ENCODE peak calls at places on chromosomes 13 and 19, in seven cellular contexts. One of them, this sample, is unnamed.

GRCh38 chr13:109700176-109700575 is 86.2 kb downstream of the IRS2 start:
- DNase-seq in LHCN-M2: peak
- DNase-seq in lower leg skin: peak
- DNase-seq in NCI-H1105: peak
- DNase-seq in neural progenitor cell: no peak
- DNase-seq in tibial artery: peak
- DNase-seq in putamen: peak
- DNase-seq in this sample: peak

GRCh38 chr13:50390503-50391248 is 375.4 kb downstream of the KCNRG start:
- DNase-seq in neural progenitor cell: no peak
- DNase-seq in LHCN-M2: no peak
- DNase-seq in tibial artery: no peak
- DNase-seq in putamen: no peak
- DNase-seq in NCI-H1105: no peak
- DNase-seq in lower leg skin: no peak
- DNase-seq in this sample: no peak

GRCh38 chr19:19214892-19215291 is 3.1 kb downstream of the NCAN start:
- DNase-seq in NCI-H1105: no peak
- DNase-seq in lower leg skin: no peak
- DNase-seq in tibial artery: no peak
- DNase-seq in putamen: no peak
- DNase-seq in neural progenitor cell: peak
- DNase-seq in LHCN-M2: peak
- DNase-seq in this sample: no peak

GRCh38 chr13:40116008-40116407 is 460.5 kb downstream of the COG6 start:
- DNase-seq in tibial artery: no peak
- DNase-seq in LHCN-M2: peak
- DNase-seq in lower leg skin: peak
- DNase-seq in NCI-H1105: no peak
- DNase-seq in neural progenitor cell: no peak
- DNase-seq in putamen: no peak
- DNase-seq in this sample: no peak

GRCh38 chr19:46365561-46365960 is 18.7 kb downstream of the PPP5C start:
- DNase-seq in tibial artery: no peak
- DNase-seq in neural progenitor cell: peak
- DNase-seq in LHCN-M2: no peak
- DNase-seq in lower leg skin: no peak
- DNase-seq in NCI-H1105: no peak
- DNase-seq in putamen: no peak
- DNase-seq in this sample: no peak

GRCh38 chr19:29287061-29287460 is 74.1 kb upstream of the UQCRFS1 start:
- DNase-seq in NCI-H1105: peak
- DNase-seq in putamen: no peak
- DNase-seq in tibial artery: no peak
- DNase-seq in LHCN-M2: no peak
- DNase-seq in neural progenitor cell: no peak
- DNase-seq in lower leg skin: no peak
- DNase-seq in this sample: peak

GRCh38 chr19:29375429-29376093 is 150.2 kb upstream of the VSTM2B start:
- DNase-seq in tibial artery: no peak
- DNase-seq in neural progenitor cell: no peak
- DNase-seq in lower leg skin: peak
- DNase-seq in putamen: no peak
- DNase-seq in NCI-H1105: no peak
- DNase-seq in LHCN-M2: no peak
- DNase-seq in this sample: peak

GRCh38 chr19:1093330-1093729 is 1.8 kb downstream of the POLR2E start:
- DNase-seq in putamen: no peak
- DNase-seq in neural progenitor cell: no peak
- DNase-seq in lower leg skin: no peak
- DNase-seq in LHCN-M2: no peak
- DNase-seq in tibial artery: no peak
- DNase-seq in NCI-H1105: no peak
- DNase-seq in this sample: no peak

GRCh38 chr19:58274771-58275199 is 4.0 kb upstream of the ZNF8 start:
- DNase-seq in LHCN-M2: peak
- DNase-seq in lower leg skin: no peak
- DNase-seq in putamen: no peak
- DNase-seq in tibial artery: no peak
- DNase-seq in NCI-H1105: no peak
- DNase-seq in neural progenitor cell: no peak
- DNase-seq in this sample: no peak

GRCh38 chr19:33399745-33400681 is 26.5 kb downstream of the CEBPG start:
- DNase-seq in LHCN-M2: no peak
- DNase-seq in NCI-H1105: no peak
- DNase-seq in tibial artery: peak
- DNase-seq in putamen: no peak
- DNase-seq in neural progenitor cell: no peak
- DNase-seq in lower leg skin: no peak
- DNase-seq in this sample: no peak

GRCh38 chr13:76512676-76513277 is 373.4 kb downstream of the KCTD12 start:
- DNase-seq in tibial artery: no peak
- DNase-seq in putamen: no peak
- DNase-seq in LHCN-M2: peak
- DNase-seq in neural progenitor cell: no peak
- DNase-seq in NCI-H1105: no peak
- DNase-seq in lower leg skin: no peak
- DNase-seq in this sample: no peak

GRCh38 chr19:731000-731399 is 19.9 kb upstream of the MISP start:
- DNase-seq in NCI-H1105: no peak
- DNase-seq in tibial artery: no peak
- DNase-seq in lower leg skin: no peak
- DNase-seq in putamen: no peak
- DNase-seq in neural progenitor cell: no peak
- DNase-seq in LHCN-M2: no peak
- DNase-seq in this sample: peak

GRCh38 chr19:18894254-18895037 is 1.5 kb downstream of the CERS1 start:
- DNase-seq in putamen: peak
- DNase-seq in NCI-H1105: peak
- DNase-seq in neural progenitor cell: peak
- DNase-seq in LHCN-M2: peak
- DNase-seq in tibial artery: no peak
- DNase-seq in lower leg skin: no peak
- DNase-seq in this sample: no peak

GRCh38 chr13:98075048-98075447 is 67.8 kb upstream of the FARP1 start:
- DNase-seq in tibial artery: no peak
- DNase-seq in LHCN-M2: no peak
- DNase-seq in neural progenitor cell: no peak
- DNase-seq in putamen: no peak
- DNase-seq in lower leg skin: no peak
- DNase-seq in NCI-H1105: no peak
- DNase-seq in this sample: no peak

GRCh38 chr19:49651029-49651825 is 9.2 kb downstream of the SCAF1 start:
- DNase-seq in putamen: no peak
- DNase-seq in LHCN-M2: no peak
- DNase-seq in NCI-H1105: no peak
- DNase-seq in lower leg skin: no peak
- DNase-seq in tibial artery: no peak
- DNase-seq in neural progenitor cell: no peak
- DNase-seq in this sample: peak

GRCh38 chr13:52127783-52128702 is 830 bp downstream of the NEK5 start:
- DNase-seq in tibial artery: peak
- DNase-seq in lower leg skin: peak
- DNase-seq in neural progenitor cell: peak
- DNase-seq in NCI-H1105: peak
- DNase-seq in LHCN-M2: peak
- DNase-seq in putamen: peak
- DNase-seq in this sample: peak

GRCh38 chr19:57689750-57690149 is 8.0 kb downstream of the ZNF551 start:
- DNase-seq in neural progenitor cell: no peak
- DNase-seq in lower leg skin: no peak
- DNase-seq in LHCN-M2: no peak
- DNase-seq in tibial artery: no peak
- DNase-seq in NCI-H1105: no peak
- DNase-seq in putamen: no peak
- DNase-seq in this sample: no peak

GRCh38 chr19:11578342-11579142 is 1.1 kb upstream of the ACP5 start:
- DNase-seq in NCI-H1105: no peak
- DNase-seq in neural progenitor cell: peak
- DNase-seq in LHCN-M2: peak
- DNase-seq in putamen: no peak
- DNase-seq in lower leg skin: peak
- DNase-seq in tibial artery: peak
- DNase-seq in this sample: peak

GRCh38 chr13:67217914-67218313 is 12.2 kb downstream of the PCDH9 start:
- DNase-seq in neural progenitor cell: no peak
- DNase-seq in tibial artery: no peak
- DNase-seq in LHCN-M2: no peak
- DNase-seq in lower leg skin: no peak
- DNase-seq in NCI-H1105: no peak
- DNase-seq in putamen: no peak
- DNase-seq in this sample: no peak

GRCh38 chr13:97468331-97468730 is 34.4 kb downstream of the RAP2A start:
- DNase-seq in putamen: peak
- DNase-seq in NCI-H1105: no peak
- DNase-seq in lower leg skin: no peak
- DNase-seq in neural progenitor cell: no peak
- DNase-seq in tibial artery: no peak
- DNase-seq in LHCN-M2: no peak
- DNase-seq in this sample: no peak

GRCh38 chr19:7692417-7693088 is 9.4 kb downstream of the FCER2 start:
- DNase-seq in NCI-H1105: no peak
- DNase-seq in LHCN-M2: no peak
- DNase-seq in lower leg skin: no peak
- DNase-seq in putamen: no peak
- DNase-seq in tibial artery: no peak
- DNase-seq in neural progenitor cell: no peak
- DNase-seq in this sample: no peak

GRCh38 chr13:29515372-29515771 is 80.1 kb downstream of the SLC7A1 start:
- DNase-seq in NCI-H1105: no peak
- DNase-seq in LHCN-M2: no peak
- DNase-seq in putamen: no peak
- DNase-seq in tibial artery: no peak
- DNase-seq in lower leg skin: no peak
- DNase-seq in neural progenitor cell: no peak
- DNase-seq in this sample: no peak

GRCh38 chr13:72043361-72043760 is 176.4 kb upstream of the DACH1 start:
- DNase-seq in lower leg skin: no peak
- DNase-seq in putamen: no peak
- DNase-seq in LHCN-M2: no peak
- DNase-seq in neural progenitor cell: no peak
- DNase-seq in NCI-H1105: no peak
- DNase-seq in tibial artery: no peak
- DNase-seq in this sample: no peak

GRCh38 chr13:37968555-37968954 is 99.0 kb upstream of the TRPC4 start:
- DNase-seq in putamen: no peak
- DNase-seq in LHCN-M2: no peak
- DNase-seq in neural progenitor cell: no peak
- DNase-seq in NCI-H1105: no peak
- DNase-seq in tibial artery: no peak
- DNase-seq in lower leg skin: no peak
- DNase-seq in this sample: no peak

GRCh38 chr13:72586519-72586918 is 140.9 kb downstream of the MZT1 start:
- DNase-seq in LHCN-M2: no peak
- DNase-seq in lower leg skin: no peak
- DNase-seq in NCI-H1105: no peak
- DNase-seq in neural progenitor cell: no peak
- DNase-seq in putamen: no peak
- DNase-seq in tibial artery: no peak
- DNase-seq in this sample: no peak

GRCh38 chr13:29428310-29428991 is 167.0 kb downstream of the SLC7A1 start:
- DNase-seq in putamen: peak
- DNase-seq in tibial artery: no peak
- DNase-seq in neural progenitor cell: peak
- DNase-seq in LHCN-M2: peak
- DNase-seq in lower leg skin: no peak
- DNase-seq in NCI-H1105: peak
- DNase-seq in this sample: peak

GRCh38 chr13:74889321-74889720 is 592.6 kb downstream of the TBC1D4 start:
- DNase-seq in lower leg skin: no peak
- DNase-seq in NCI-H1105: no peak
- DNase-seq in LHCN-M2: peak
- DNase-seq in tibial artery: no peak
- DNase-seq in neural progenitor cell: no peak
- DNase-seq in putamen: no peak
- DNase-seq in this sample: no peak

GRCh38 chr19:932647-933552 is 7.1 kb downstream of the ARID3A start:
- DNase-seq in tibial artery: peak
- DNase-seq in putamen: no peak
- DNase-seq in NCI-H1105: no peak
- DNase-seq in LHCN-M2: peak
- DNase-seq in neural progenitor cell: peak
- DNase-seq in lower leg skin: no peak
- DNase-seq in this sample: peak

This sample was measured in upper lobe of left lung.